ENCODE peak calls at places on chromosomes 6 and 20, in nine cellular contexts. O, W, Z, L, F, I, K, J and D are unnamed samples.
A peak's percentile ranks its signal among the peaks of the same experiment; 100 is the strongest.

GRCh38 chr6:84033523-84034451 is at the start of gene MRAP2:
- DNase-seq in F (peak; percentile 55), L (peak; percentile 17), J (no peak), W (peak; percentile 18), O (peak; percentile 30), Z (peak; percentile 16), I (peak; percentile 72), K (peak; percentile 78), D (peak; percentile 68)

GRCh38 chr6:87909849-87910248 is 137.8 kb upstream of the SPACA1 start:
- DNase-seq in I (no peak), J (no peak), W (no peak), L (no peak), F (no peak), O (peak; percentile 88), K (no peak), Z (peak; percentile 89), D (no peak)

GRCh38 chr6:151263967-151264366 is 24.2 kb downstream of the AKAP12 start:
- DNase-seq in W (no peak), F (no peak), I (no peak), K (no peak), L (peak; percentile 54), J (peak; percentile 34), O (no peak), Z (peak; percentile 45), D (no peak)

GRCh38 chr6:96621983-96622382 is 59.1 kb downstream of the FHL5 start:
- DNase-seq in K (no peak), J (no peak), I (no peak), O (no peak), Z (no peak), F (no peak), L (no peak), W (no peak), D (no peak)

GRCh38 chr6:41688256-41688965 is 47.0 kb downstream of the TFEB start:
- DNase-seq in L (no peak), F (no peak), J (no peak), K (no peak), I (no peak), Z (no peak), O (no peak), W (no peak), D (no peak)

GRCh38 chr20:35511814-35512420 is 17.5 kb downstream of the C20orf173 start:
- DNase-seq in F (no peak), I (peak; percentile 30), W (no peak), O (peak; percentile 51), K (no peak), Z (peak; percentile 45), L (no peak), J (no peak), D (peak; percentile 58)

GRCh38 chr20:53797085-53797484 is 203.4 kb upstream of the ZNF217 start:
- DNase-seq in O (no peak), L (no peak), F (no peak), K (no peak), J (no peak), I (no peak), W (no peak), Z (no peak), D (no peak)

GRCh38 chr6:17490724-17491123 is 97.3 kb downstream of the CAP2 start:
- DNase-seq in J (no peak), F (no peak), L (no peak), K (no peak), O (no peak), Z (no peak), I (no peak), W (no peak), D (no peak)

GRCh38 chr6:140193269-140193668 is 818.8 kb upstream of the CITED2 start:
- DNase-seq in O (no peak), J (no peak), Z (no peak), L (no peak), F (no peak), W (no peak), K (no peak), I (no peak), D (no peak)

GRCh38 chr20:19690462-19690861 is 67.6 kb upstream of the RIN2 start:
- DNase-seq in J (no peak), F (no peak), O (no peak), L (no peak), W (no peak), I (no peak), Z (no peak), K (no peak), D (no peak)

GRCh38 chr6:28537509-28538140 is 11.9 kb downstream of the GPX5 start:
- DNase-seq in J (no peak), W (peak; percentile 21), O (peak; percentile 38), K (peak; percentile 17), Z (peak; percentile 51), F (no peak), L (no peak), I (no peak), D (no peak)

GRCh38 chr6:154169193-154169847 is 130.3 kb downstream of the OPRM1 start:
- DNase-seq in I (no peak), J (no peak), L (no peak), K (no peak), Z (no peak), O (peak; percentile 28), F (no peak), W (no peak), D (no peak)

GRCh38 chr20:4470375-4470774 is 251.3 kb upstream of the PRND start:
- DNase-seq in O (no peak), W (no peak), Z (peak; percentile 80), L (no peak), J (no peak), I (no peak), F (no peak), K (no peak), D (no peak)

GRCh38 chr20:35009665-35010328 is 54.1 kb downstream of the MYH7B start:
- DNase-seq in L (peak; percentile 9), I (no peak), J (peak; percentile 8), F (no peak), K (no peak), Z (no peak), W (no peak), O (no peak), D (no peak)

GRCh38 chr6:8143945-8144344 is 41.6 kb upstream of the EEF1E1 start:
- DNase-seq in J (no peak), W (no peak), O (no peak), L (no peak), K (no peak), I (no peak), F (no peak), Z (no peak), D (no peak)

GRCh38 chr6:8149350-8149749 is 47.0 kb upstream of the EEF1E1 start:
- DNase-seq in L (no peak), I (no peak), O (peak; percentile 8), J (no peak), Z (no peak), K (no peak), F (no peak), W (no peak), D (no peak)
- TF ChIP-seq CTCF in L (no peak), I (no peak), O (no peak), J (no peak), Z (no peak), K (no peak), F (no peak), W (no peak), D (no peak)

GRCh38 chr6:110618591-110619267 is 142.3 kb upstream of the SLC22A16 start:
- DNase-seq in I (no peak), L (no peak), K (no peak), W (no peak), Z (peak; percentile 23), O (no peak), J (no peak), F (no peak), D (no peak)
- TF ChIP-seq CTCF in I (peak; percentile 53), L (peak; percentile 35), K (no peak), W (peak; percentile 36), Z (peak; percentile 27), O (no peak), J (peak; percentile 4), F (no peak), D (no peak)

DNA sequence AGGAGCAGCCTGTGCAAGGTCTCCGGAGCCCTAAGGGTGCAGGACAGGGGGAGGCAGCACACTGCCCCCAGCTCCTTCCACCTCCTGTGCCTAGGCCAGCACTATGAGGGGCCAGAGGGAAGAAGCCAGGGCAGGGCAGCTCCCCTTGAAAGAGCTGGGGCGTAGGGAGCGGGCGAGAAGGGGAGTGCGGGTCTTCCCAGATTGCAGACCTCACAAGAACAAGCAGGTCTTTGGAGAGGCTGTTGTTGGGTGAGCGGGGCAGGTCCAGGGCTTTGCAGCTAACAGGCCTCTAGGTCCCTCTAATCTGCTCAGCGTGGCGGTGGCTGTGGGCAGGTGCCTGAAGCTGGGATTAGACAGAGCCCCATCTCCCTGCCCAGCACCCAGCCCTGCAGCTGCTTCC is 22.4 kb upstream of the CST1 start:
- DNase-seq in Z (no peak), J (no peak), I (no peak), F (no peak), K (no peak), W (no peak), O (no peak), L (no peak), D (no peak)
- TF ChIP-seq CTCF in Z (no peak), J (no peak), I (no peak), F (no peak), K (no peak), W (no peak), O (no peak), L (no peak), D (no peak)

GRCh38 chr6:33126101-33126714 is 50.4 kb downstream of the HLA-DPB1 start:
- DNase-seq in K (peak; percentile 84), J (peak; percentile 51), I (peak; percentile 78), F (no peak), L (peak; percentile 64), Z (peak; percentile 53), W (no peak), O (peak; percentile 62), D (peak; percentile 72)

GRCh38 chr6:33124525-33124901 is 48.7 kb downstream of the HLA-DPB1 start:
- DNase-seq in K (no peak), O (no peak), I (no peak), L (no peak), J (no peak), F (no peak), W (no peak), Z (no peak), D (no peak)

GRCh38 chr6:33124947-33125346 is 49.2 kb downstream of the HLA-DPB1 start:
- DNase-seq in W (no peak), K (no peak), I (no peak), O (no peak), Z (no peak), L (no peak), F (no peak), J (no peak), D (no peak)

GRCh38 chr6:33123181-33123580 is 47.4 kb downstream of the HLA-DPB1 start:
- DNase-seq in L (no peak), W (no peak), I (no peak), O (no peak), F (no peak), Z (no peak), K (no peak), J (no peak), D (no peak)

DNA sequence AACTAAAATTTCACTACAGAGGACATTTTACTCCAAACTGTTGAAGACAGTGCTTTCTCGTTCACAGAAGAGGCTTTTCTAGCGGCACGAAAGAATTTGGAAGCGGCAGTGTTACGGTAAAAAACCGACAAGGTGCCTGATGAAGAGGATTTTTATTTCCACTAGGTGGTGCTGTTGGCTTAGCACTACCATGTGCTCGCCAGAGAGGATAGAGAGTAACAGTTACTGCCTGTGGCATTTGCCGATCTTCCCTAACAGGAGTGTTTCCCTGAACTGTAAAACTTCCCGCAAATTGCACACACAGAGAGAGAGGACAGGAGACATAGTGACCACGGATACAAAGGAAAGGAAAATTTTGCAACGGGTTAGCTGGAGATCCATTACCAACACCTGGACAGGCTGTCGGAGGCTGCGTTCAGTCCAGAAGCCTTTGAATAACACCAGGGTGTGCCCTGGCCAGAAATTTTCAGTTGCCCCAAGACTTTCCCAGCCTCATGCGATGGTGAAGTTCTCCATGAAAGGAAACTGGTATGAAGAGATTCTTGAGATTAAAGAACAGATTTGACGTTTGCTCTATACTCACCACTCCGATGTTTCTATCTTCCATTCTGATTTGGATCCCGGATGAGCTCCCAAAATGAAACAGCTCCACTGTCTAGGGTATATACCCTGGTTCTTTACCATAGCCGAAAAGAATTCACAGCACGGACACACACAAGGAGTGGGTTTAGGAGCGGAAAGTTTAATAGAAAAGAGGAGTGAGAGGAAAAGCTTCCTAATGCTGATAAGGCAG is 48.1 kb downstream of the HLA-DPB1 start:
- DNase-seq in W (no peak), L (no peak), K (peak; percentile 41), F (no peak), Z (peak; percentile 60), J (no peak), O (peak; percentile 70), I (peak; percentile 71), D (no peak)
- TF ChIP-seq CTCF in W (peak; percentile 28), L (peak; percentile 36), K (peak; percentile 68), F (no peak), Z (peak; percentile 55), J (no peak), O (peak; percentile 41), I (peak; percentile 96), D (peak; percentile 56)